ENCODE peak calls at places on chromosomes 13 and 19, in seven cellular contexts. A, I, Q, B, V, X and E are unnamed samples.
A peak's percentile ranks its signal among the peaks of the same experiment; 100 is the strongest.

GRCh38 chr13:32548837-32549236 is 10.2 kb upstream of the N4BP2L2 start:
- DNase-seq in A (no peak), I (no peak), Q (no peak), B (no peak), V (no peak), X (no peak), E (no peak)

GRCh38 chr19:39679056-39679790 is 23.5 kb downstream of the LGALS16 start:
- DNase-seq in A (no peak), I (no peak), Q (no peak), B (no peak), V (no peak), X (no peak), E (no peak)

GRCh38 chr19:6947745-6948144 is 60.4 kb downstream of the ADGRE1 start:
- DNase-seq in A (no peak), I (no peak), Q (no peak), B (no peak), V (no peak), X (no peak), E (no peak)

GRCh38 chr13:20362642-20363041 is 130.5 kb upstream of the GJB6 start:
- DNase-seq in A (no peak), I (no peak), Q (no peak), B (no peak), V (no peak), X (no peak), E (no peak)

GRCh38 chr19:48674921-48675824 is 2.4 kb upstream of the NTN5 start:
- DNase-seq in A (peak; percentile 20), I (peak; percentile 88), Q (peak; percentile 64), B (peak; percentile 80), V (peak; percentile 83), X (peak; percentile 42), E (peak; percentile 85)

GRCh38 chr13:110116072-110116487 is 190.9 kb downstream of the COL4A1 start:
- DNase-seq in A (no peak), I (peak; percentile 83), Q (peak; percentile 14), B (peak; percentile 53), V (no peak), X (no peak), E (peak; percentile 90)

GRCh38 chr13:26587251-26587650 is 29.8 kb downstream of the WASF3 start:
- DNase-seq in A (no peak), I (no peak), Q (no peak), B (no peak), V (no peak), X (no peak), E (no peak)

GRCh38 chr19:8571006-8571411 is 6.2 kb downstream of the MYO1F start:
- DNase-seq in A (no peak), I (no peak), Q (peak; percentile 31), B (peak; percentile 52), V (peak; percentile 43), X (no peak), E (peak; percentile 90)

GRCh38 chr13:19685034-19685433 is 51.6 kb downstream of the MPHOSPH8 start:
- DNase-seq in A (no peak), I (no peak), Q (no peak), B (no peak), V (no peak), X (no peak), E (no peak)

GRCh38 chr19:48724796-48725753 is 5.5 kb upstream of the MAMSTR start:
- DNase-seq in A (no peak), I (no peak), Q (no peak), B (peak; percentile 78), V (peak; percentile 86), X (no peak), E (no peak)

GRCh38 chr19:17441241-17442135 is 7.0 kb downstream of the TMEM221 start:
- DNase-seq in A (no peak), I (no peak), Q (no peak), B (no peak), V (no peak), X (no peak), E (no peak)

GRCh38 chr13:87656311-87656710 is 14.9 kb upstream of the SLITRK5 start:
- DNase-seq in A (no peak), I (no peak), Q (no peak), B (no peak), V (no peak), X (no peak), E (no peak)

GRCh38 chr13:32443111-32443510 is 15.2 kb upstream of the N4BP2L1 start:
- DNase-seq in A (no peak), I (no peak), Q (peak; percentile 24), B (no peak), V (no peak), X (no peak), E (no peak)